ENCODE peak calls at places on chromosome 21, in four cellular contexts. B is AG08395, Y is Right ventricle myocardium superior, X is adipocyte. C is an unnamed sample.

GRCh38 chr21:44718571-44718970 is 7.2 kb upstream of the TSPEAR start:
- DNase-seq in Y (no peak), X (no peak), B (no peak), C (no peak)

GRCh38 chr21:42124081-42124480 is 53.0 kb downstream of the UMODL1 start:
- DNase-seq in B (no peak), Y (no peak), X (no peak), C (no peak)

GRCh38 chr21:21018841-21019240 is 20.6 kb downstream of the NCAM2 start:
- DNase-seq in X (no peak), B (no peak), Y (no peak), C (no peak)

GRCh38 chr21:25323356-25323949 is 283.8 kb downstream of the MRPL39 start:
- DNase-seq in Y (no peak), B (no peak), X (no peak), C (no peak)

GRCh38 chr21:45055861-45056260 is 18.5 kb upstream of the ADARB1 start:
- DNase-seq in Y (no peak), B (peak; percentile 72), X (no peak), C (no peak)

GRCh38 chr21:38742580-38743260 is 63.0 kb upstream of the ETS2 start:
- DNase-seq in X (no peak), Y (no peak), B (no peak), C (no peak)

GRCh38 chr21:33801424-33802405 is 113.9 kb downstream of the ATP5PO start:
- DNase-seq in B (peak; percentile 9), X (peak; percentile 75), Y (no peak), C (peak; percentile 38)

GRCh38 chr21:46472246-46472645 is 13.6 kb downstream of the DIP2A start:
- DNase-seq in X (no peak), Y (no peak), B (no peak), C (no peak)

GRCh38 chr21:42581676-42582371 is 68.2 kb downstream of the SLC37A1 start:
- DNase-seq in Y (peak; percentile 35), X (no peak), B (no peak), C (no peak)

GRCh38 chr21:26835027-26835713 is 10.0 kb downstream of the ADAMTS1 start:
- DNase-seq in B (peak; percentile 49), X (peak; percentile 71), Y (peak; percentile 44), C (no peak)

GRCh38 chr21:45280178-45280821 is 7.4 kb downstream of the POFUT2 start:
- DNase-seq in X (no peak), B (no peak), Y (no peak), C (no peak)

GRCh38 chr21:45084881-45085536 is 10.6 kb downstream of the ADARB1 start:
- DNase-seq in Y (no peak), B (no peak), X (no peak), C (no peak)

GRCh38 chr21:35925497-35925896 is 134.8 kb downstream of the SETD4 start:
- DNase-seq in B (peak; percentile 17), X (peak; percentile 8), Y (no peak), C (no peak)

GRCh38 chr21:43818685-43819084 is 29.3 kb downstream of the RRP1 start:
- DNase-seq in Y (peak; percentile 6), B (no peak), X (no peak), C (no peak)

GRCh38 chr21:25708467-25709065 is 26.1 kb downstream of the ATP5PF start:
- DNase-seq in X (peak; percentile 77), Y (peak; percentile 41), B (peak; percentile 51), C (peak; percentile 19)

GRCh38 chr21:46111193-46111571 is 13.3 kb downstream of the COL6A2 start:
- DNase-seq in B (no peak), Y (no peak), X (no peak), C (no peak)

GRCh38 chr21:21818898-21819297 is 820.7 kb downstream of the NCAM2 start:
- DNase-seq in X (no peak), B (no peak), Y (no peak), C (no peak)

GRCh38 chr21:25997788-25998611 is 172.6 kb downstream of the APP start:
- DNase-seq in X (no peak), Y (no peak), B (no peak), C (no peak)

GRCh38 chr21:38492002-38492401 is 6.3 kb downstream of the ERG start:
- DNase-seq in B (no peak), X (no peak), Y (no peak), C (no peak)

C was measured in GM04504.